ENCODE peak calls at places on chromosomes 2 and 18, in six cellular contexts. I is HepG2, B is SK-N-SH, C is K562, Q is H1, O is GM12878. Z is an unnamed sample.

GRCh38 chr18:2337552-2338141 is 233.7 kb downstream of the METTL4 start:
- DNase-seq in I (peak; percentile 17), B (peak; percentile 26), C (peak; percentile 37), Q (no peak), O (no peak), Z (peak; percentile 6)

GRCh38 chr2:120735750-120736170 is at the start of gene GLI2:
- DNase-seq in I (peak; percentile 15), B (peak; percentile 92), C (peak; percentile 60), Q (peak; percentile 50), O (no peak), Z (peak; percentile 21)

GRCh38 chr2:42748846-42749245 is 15.1 kb downstream of the OXER1 start:
- DNase-seq in I (no peak), B (no peak), C (no peak), Q (no peak), O (no peak), Z (no peak)

GRCh38 chr2:3300224-3300623 is 77.4 kb downstream of the EIPR1 start:
- DNase-seq in I (no peak), B (no peak), C (no peak), Q (no peak), O (no peak), Z (no peak)

GRCh38 chr2:166932032-166932431 is 43.8 kb downstream of the XIRP2 start:
- DNase-seq in I (no peak), B (no peak), C (no peak), Q (no peak), O (no peak), Z (no peak)

GRCh38 chr2:64568836-64569235 is 44.7 kb downstream of the AFTPH start:
- DNase-seq in I (peak; percentile 7), B (no peak), C (no peak), Q (no peak), O (no peak), Z (no peak)

GRCh38 chr18:6785001-6785400 is 55.5 kb downstream of the ARHGAP28 start:
- DNase-seq in I (no peak), B (no peak), C (no peak), Q (no peak), O (no peak), Z (no peak)

GRCh38 chr2:66445781-66446177 is 10.9 kb downstream of the MEIS1 start:
- DNase-seq in I (no peak), B (no peak), C (no peak), Q (no peak), O (no peak), Z (no peak)

GRCh38 chr2:239260546-239261327 is 140.1 kb downstream of the HDAC4 start:
- DNase-seq in I (no peak), B (no peak), C (no peak), Q (no peak), O (no peak), Z (no peak)

GRCh38 chr2:116718451-116718850 is 1096.0 kb upstream of the DDX18 start:
- DNase-seq in I (no peak), B (no peak), C (no peak), Q (no peak), O (no peak), Z (no peak)
- H3K27ac ChIP-seq in I (no peak overlapping the region), B (no peak overlapping the region), C (no peak overlapping the region), Q (no peak overlapping the region), O (no peak overlapping the region), Z (no peak overlapping the region)

DNA sequence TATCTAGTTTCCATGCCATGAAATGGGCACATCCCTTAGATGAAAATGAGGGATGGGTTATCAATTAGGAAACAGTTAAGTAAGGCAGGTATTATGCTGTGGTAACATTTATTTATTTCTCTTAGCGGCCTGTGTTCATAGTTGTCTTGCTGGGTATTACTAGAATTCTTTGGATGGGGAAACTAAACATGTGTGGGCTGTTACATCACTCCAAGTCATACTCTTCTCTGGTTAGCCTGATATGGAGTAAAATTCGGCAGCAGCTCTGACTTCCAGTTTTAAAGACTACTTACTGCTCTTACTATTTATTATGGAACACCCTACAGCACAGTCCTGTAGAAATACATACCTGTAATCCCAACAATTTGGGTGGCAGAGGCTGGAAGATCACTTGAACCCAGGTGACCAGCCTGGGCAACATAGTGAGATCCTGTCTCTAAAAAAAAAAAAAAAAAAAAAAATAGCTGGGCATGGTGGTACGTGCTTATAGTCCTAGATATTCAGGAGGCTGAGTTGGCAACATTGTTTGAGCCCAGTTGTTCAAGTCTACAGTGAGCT is 33.1 kb upstream of the RASGRP3 start:
- DNase-seq in I (no peak), B (no peak), C (no peak), Q (no peak), O (no peak), Z (no peak)
- TF ChIP-seq GABPA in I (no peak), B (no peak), C (no peak), Q (no peak), O (no peak), Z (no peak)

GRCh38 chr2:186099772-186100171 is 361.2 kb downstream of the FSIP2 start:
- DNase-seq in I (no peak), B (no peak), C (no peak), Q (no peak), O (no peak), Z (no peak)
- H3K27ac ChIP-seq in I (no peak overlapping the region), B (no peak overlapping the region), C (no peak overlapping the region), Q (no peak overlapping the region), O (no peak overlapping the region), Z (no peak overlapping the region)

GRCh38 chr2:147865560-147865959 is 20.7 kb downstream of the ACVR2A start:
- DNase-seq in I (no peak), B (no peak), C (no peak), Q (no peak), O (no peak), Z (no peak)
- TF ChIP-seq GABPA in I (no peak), B (no peak), C (no peak), Q (no peak), O (no peak), Z (no peak)

DNA sequence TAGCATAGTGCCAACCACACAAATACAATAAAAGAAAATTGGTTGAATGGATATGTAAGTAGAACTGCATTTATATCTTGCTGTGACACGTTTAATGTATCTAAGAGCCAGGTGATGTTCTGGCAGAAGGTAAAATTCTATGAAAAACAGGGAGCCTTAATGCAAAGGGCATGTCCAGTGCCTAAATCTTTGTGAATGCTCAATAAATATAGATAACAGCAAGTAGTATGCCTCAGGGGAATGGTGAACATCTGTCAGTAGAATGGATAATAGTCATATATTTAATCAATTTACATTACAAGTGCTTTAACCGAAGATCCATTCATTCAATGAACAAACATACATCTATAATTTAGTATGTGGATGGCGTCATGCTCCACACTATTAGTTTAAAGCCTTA is 43.7 kb upstream of the NYAP2 start:
- DNase-seq in I (no peak), B (peak; percentile 9), C (no peak), Q (no peak), O (no peak), Z (no peak)
- H3K27ac ChIP-seq in I (no peak overlapping the region), B (no peak overlapping the region), C (no peak overlapping the region), Q (no peak overlapping the region), O (no peak overlapping the region), Z (no peak overlapping the region)

DNA sequence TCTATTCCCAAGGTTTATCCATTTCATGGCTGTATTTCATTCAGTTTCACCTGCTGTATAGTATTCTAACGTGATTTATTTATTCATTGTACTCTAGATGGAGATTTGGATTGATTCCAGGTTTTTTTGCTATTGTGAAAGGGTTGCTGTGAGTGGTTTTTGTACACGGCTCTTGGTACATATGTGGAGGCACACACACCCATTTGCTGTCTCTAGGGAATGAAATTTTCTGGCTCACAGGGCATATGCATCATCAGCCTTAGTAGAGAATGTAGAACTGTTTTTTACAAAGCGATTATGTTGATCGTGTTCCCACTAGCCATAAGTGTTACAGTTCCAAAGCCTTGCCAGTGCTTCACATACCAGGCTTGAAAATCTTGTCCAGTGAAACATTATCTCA is 5.1 kb downstream of the SPTBN1 start:
- DNase-seq in I (no peak), B (no peak), C (no peak), Q (no peak), O (no peak), Z (no peak)
- TF ChIP-seq GABPA in I (no peak), B (no peak), C (no peak), Q (no peak), O (no peak), Z (no peak)

DNA sequence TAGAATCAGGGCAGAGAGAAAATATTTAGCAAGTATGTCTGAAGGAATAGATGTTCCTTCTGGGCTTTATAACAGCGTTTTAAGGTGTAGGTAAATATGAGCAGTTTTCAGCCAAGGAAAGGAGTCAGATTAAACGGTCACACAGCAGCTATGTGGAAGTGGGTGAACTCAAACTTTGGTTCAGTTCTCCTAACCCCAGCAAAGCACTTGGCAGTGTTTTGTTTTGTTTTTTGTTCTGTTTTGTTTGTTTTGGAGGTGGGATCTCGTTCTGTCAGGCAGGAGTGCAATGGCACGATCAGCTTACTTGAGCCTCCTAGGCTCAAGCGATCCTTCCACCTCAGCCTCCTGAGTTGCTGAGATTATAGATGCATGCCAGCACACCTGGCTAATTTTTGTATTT is 24.6 kb downstream of the TANC1 start:
- DNase-seq in I (no peak), B (no peak), C (no peak), Q (no peak), O (no peak), Z (no peak)
- H3K27ac ChIP-seq in I (no peak overlapping the region), B (no peak overlapping the region), C (no peak overlapping the region), Q (no peak overlapping the region), O (no peak overlapping the region), Z (no peak overlapping the region)

Z was measured in HL-60.